ENCODE peak calls at places on chromosomes 3 and 15, in seven cellular contexts. One of them, this sample, is unnamed. For H3K9me3, the result is how much of the 10 kb centered on the place peaks cover.

GRCh38 chr3:42652611-42653302 is 740 bp upstream of the ZBTB47 start:
- DNase-seq in stomach: peak
- DNase-seq in body of pancreas: peak
- DNase-seq in uterus: peak
- DNase-seq in HCT116: peak
- DNase-seq in H1: peak
- DNase-seq in sigmoid colon: peak
- DNase-seq in this sample: peak

GRCh38 chr3:56633602-56634371 is 49.3 kb downstream of the TASOR start:
- DNase-seq in stomach: no peak
- DNase-seq in body of pancreas: no peak
- DNase-seq in uterus: no peak
- DNase-seq in HCT116: no peak
- DNase-seq in H1: no peak
- DNase-seq in sigmoid colon: no peak
- DNase-seq in this sample: no peak

GRCh38 chr3:30685267-30685667 is 78.9 kb downstream of the TGFBR2 start:
- DNase-seq in stomach: no peak
- DNase-seq in body of pancreas: no peak
- DNase-seq in uterus: no peak
- DNase-seq in HCT116: no peak
- DNase-seq in H1: no peak
- DNase-seq in sigmoid colon: no peak
- DNase-seq in this sample: no peak

GRCh38 chr3:101038393-101038792 is 45.2 kb upstream of the ABI3BP start:
- DNase-seq in stomach: no peak
- DNase-seq in body of pancreas: no peak
- DNase-seq in uterus: no peak
- DNase-seq in HCT116: no peak
- DNase-seq in H1: no peak
- DNase-seq in sigmoid colon: no peak
- DNase-seq in this sample: no peak

GRCh38 chr3:171981271-171981605 is 58.1 kb upstream of the FNDC3B start:
- DNase-seq in stomach: no peak
- DNase-seq in body of pancreas: no peak
- DNase-seq in uterus: no peak
- DNase-seq in HCT116: no peak
- DNase-seq in H1: no peak
- DNase-seq in sigmoid colon: no peak
- DNase-seq in this sample: no peak

GRCh38 chr15:98905981-98906711 is 101.4 kb downstream of the PGPEP1L start:
- DNase-seq in stomach: no peak
- DNase-seq in body of pancreas: no peak
- DNase-seq in uterus: no peak
- DNase-seq in HCT116: no peak
- DNase-seq in H1: no peak
- DNase-seq in sigmoid colon: no peak
- DNase-seq in this sample: no peak

GRCh38 chr3:197490098-197490497 is 65.7 kb downstream of the BDH1 start:
- DNase-seq in stomach: no peak
- DNase-seq in body of pancreas: no peak
- DNase-seq in uterus: no peak
- DNase-seq in HCT116: no peak
- DNase-seq in H1: no peak
- DNase-seq in sigmoid colon: no peak
- DNase-seq in this sample: no peak

GRCh38 chr15:96354731-96355560 is 24.4 kb downstream of the NR2F2 start:
- DNase-seq in stomach: no peak
- DNase-seq in body of pancreas: no peak
- DNase-seq in uterus: no peak
- DNase-seq in HCT116: no peak
- DNase-seq in H1: no peak
- DNase-seq in sigmoid colon: no peak
- DNase-seq in this sample: no peak

GRCh38 chr15:98854496-98854895 is 153.1 kb downstream of the PGPEP1L start:
- DNase-seq in stomach: peak
- DNase-seq in body of pancreas: peak
- DNase-seq in uterus: no peak
- DNase-seq in HCT116: no peak
- DNase-seq in H1: no peak
- DNase-seq in sigmoid colon: no peak
- DNase-seq in this sample: no peak

GRCh38 chr3:14371573-14372474 is 30.6 kb upstream of the SLC6A6 start:
- DNase-seq in stomach: peak
- DNase-seq in body of pancreas: peak
- DNase-seq in uterus: no peak
- DNase-seq in HCT116: peak
- DNase-seq in H1: no peak
- DNase-seq in sigmoid colon: peak
- DNase-seq in this sample: peak

GRCh38 chr3:47104259-47104658 is 59.7 kb downstream of the SETD2 start:
- DNase-seq in stomach: no peak
- DNase-seq in body of pancreas: no peak
- DNase-seq in uterus: no peak
- DNase-seq in HCT116: no peak
- DNase-seq in H1: no peak
- DNase-seq in sigmoid colon: no peak
- DNase-seq in this sample: no peak

GRCh38 chr3:129595544-129596193 is 10.8 kb downstream of the PLXND1 start:
- DNase-seq in stomach: no peak
- DNase-seq in body of pancreas: no peak
- DNase-seq in uterus: no peak
- DNase-seq in HCT116: no peak
- DNase-seq in H1: no peak
- DNase-seq in sigmoid colon: no peak
- DNase-seq in this sample: no peak

GRCh38 chr3:38805765-38806386 is 10.1 kb downstream of the SCN10A start:
- DNase-seq in stomach: no peak
- DNase-seq in body of pancreas: peak
- DNase-seq in uterus: no peak
- DNase-seq in HCT116: peak
- DNase-seq in H1: peak
- DNase-seq in sigmoid colon: no peak
- DNase-seq in this sample: no peak

GRCh38 chr3:9785602-9786001 is 6.7 kb downstream of the TADA3 start:
- DNase-seq in stomach: no peak
- DNase-seq in body of pancreas: no peak
- DNase-seq in uterus: no peak
- DNase-seq in HCT116: no peak
- DNase-seq in H1: no peak
- DNase-seq in sigmoid colon: no peak
- DNase-seq in this sample: no peak

GRCh38 chr15:81473946-81474345 is 99.9 kb upstream of the TMC3 start:
- DNase-seq in stomach: no peak
- DNase-seq in body of pancreas: no peak
- DNase-seq in uterus: no peak
- DNase-seq in HCT116: no peak
- DNase-seq in H1: no peak
- DNase-seq in sigmoid colon: no peak
- DNase-seq in this sample: no peak

DNA sequence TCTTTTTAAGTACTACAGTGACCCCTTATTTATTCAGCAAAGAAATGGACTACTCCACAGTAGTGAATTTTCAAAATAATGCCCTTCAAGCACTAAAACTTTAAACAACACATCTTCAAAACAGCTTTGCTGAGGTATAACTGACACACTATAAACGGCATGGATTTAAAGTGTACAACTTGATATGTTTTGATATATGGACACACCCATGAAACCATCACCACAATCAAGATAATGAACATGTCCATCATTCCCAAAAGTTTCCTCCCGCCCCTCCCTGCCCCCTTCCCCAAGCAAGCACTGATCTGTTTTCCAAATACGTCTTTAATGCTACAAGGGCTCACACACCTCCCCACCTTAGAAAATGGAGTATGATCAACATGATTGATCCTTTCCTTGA is 1.6 kb upstream of the FURIN start:
- DNase-seq in stomach: no peak
- DNase-seq in body of pancreas: no peak
- DNase-seq in uterus: no peak
- DNase-seq in HCT116: no peak
- DNase-seq in H1: no peak
- DNase-seq in sigmoid colon: no peak
- DNase-seq in this sample: no peak
- H3K4me3 ChIP-seq in stomach: no peak
- H3K4me3 ChIP-seq in body of pancreas: no peak
- H3K4me3 ChIP-seq in uterus: no peak
- H3K4me3 ChIP-seq in HCT116: no peak
- H3K4me3 ChIP-seq in H1: no peak
- H3K4me3 ChIP-seq in sigmoid colon: no peak
- H3K4me3 ChIP-seq in this sample: no peak

DNA sequence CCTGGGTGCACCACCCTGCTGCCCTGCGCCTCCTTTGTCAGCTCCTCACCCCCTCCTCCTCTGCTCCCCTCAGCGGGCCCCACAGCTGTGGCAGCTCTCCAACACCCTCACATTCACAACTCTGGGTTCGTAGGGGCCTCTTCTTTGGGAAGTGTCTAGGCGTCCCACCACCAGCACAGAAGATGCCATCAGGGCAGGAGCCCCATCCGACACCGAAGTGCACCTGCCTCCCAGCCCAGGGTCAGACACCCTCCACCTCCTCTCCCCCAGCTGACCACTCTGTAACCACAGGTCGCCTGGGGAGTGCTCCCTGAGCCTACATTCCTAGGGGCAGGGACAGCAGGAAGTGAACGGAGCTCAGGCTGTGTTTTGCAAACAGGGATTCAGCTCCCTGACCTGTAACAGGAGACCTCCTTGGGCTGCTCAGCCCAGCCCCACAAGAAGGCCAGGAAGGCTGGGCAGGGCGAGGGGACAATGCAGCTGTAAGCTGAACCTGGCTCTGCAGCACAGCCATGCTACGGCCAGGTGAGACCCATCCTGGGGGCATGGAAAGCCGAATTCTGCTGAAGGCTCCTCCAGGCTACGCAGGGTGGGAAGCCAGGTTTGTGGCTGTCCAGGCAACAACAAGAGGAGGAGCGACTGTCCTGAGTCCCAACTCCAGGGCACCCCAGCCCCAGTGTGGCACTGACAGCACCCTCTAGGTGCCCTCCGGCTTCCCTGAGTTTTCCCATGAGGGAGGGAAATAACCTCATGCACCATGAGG is 269.0 kb downstream of the GOLGA6L6 start:
- DNase-seq in stomach: no peak
- DNase-seq in body of pancreas: no peak
- DNase-seq in uterus: no peak
- DNase-seq in HCT116: no peak
- DNase-seq in H1: no peak
- DNase-seq in sigmoid colon: no peak
- DNase-seq in this sample: peak
- H3K9me3 ChIP-seq in stomach: under half
- H3K9me3 ChIP-seq in body of pancreas: under half
- H3K9me3 ChIP-seq in uterus: under half
- H3K9me3 ChIP-seq in HCT116: under half
- H3K9me3 ChIP-seq in H1: half or more
- H3K9me3 ChIP-seq in sigmoid colon: under half
- H3K9me3 ChIP-seq in this sample: under half

GRCh38 chr3:126267169-126267975 is 87.0 kb upstream of the ALDH1L1 start:
- DNase-seq in stomach: peak
- DNase-seq in body of pancreas: peak
- DNase-seq in uterus: peak
- DNase-seq in HCT116: peak
- DNase-seq in H1: peak
- DNase-seq in sigmoid colon: peak
- DNase-seq in this sample: no peak
- TF ChIP-seq POLR2A in stomach: no peak
- TF ChIP-seq POLR2A in body of pancreas: peak
- TF ChIP-seq POLR2A in uterus: no peak
- TF ChIP-seq POLR2A in HCT116: peak
- TF ChIP-seq POLR2A in H1: no peak
- TF ChIP-seq POLR2A in sigmoid colon: peak
- TF ChIP-seq POLR2A in this sample: no peak

GRCh38 chr15:78878356-78878755 is 5.7 kb downstream of the MORF4L1 start:
- DNase-seq in stomach: no peak
- DNase-seq in body of pancreas: no peak
- DNase-seq in uterus: no peak
- DNase-seq in HCT116: no peak
- DNase-seq in H1: no peak
- DNase-seq in sigmoid colon: no peak
- DNase-seq in this sample: no peak
- H3K4me3 ChIP-seq in stomach: peak
- H3K4me3 ChIP-seq in body of pancreas: no peak
- H3K4me3 ChIP-seq in uterus: no peak
- H3K4me3 ChIP-seq in HCT116: no peak
- H3K4me3 ChIP-seq in H1: peak
- H3K4me3 ChIP-seq in sigmoid colon: no peak
- H3K4me3 ChIP-seq in this sample: no peak

GRCh38 chr3:127889461-127889863 is 25.6 kb upstream of the KBTBD12 start:
- DNase-seq in stomach: no peak
- DNase-seq in body of pancreas: peak
- DNase-seq in uterus: peak
- DNase-seq in HCT116: no peak
- DNase-seq in H1: no peak
- DNase-seq in sigmoid colon: no peak
- DNase-seq in this sample: no peak
- H3K9me3 ChIP-seq in stomach: under half
- H3K9me3 ChIP-seq in body of pancreas: under half
- H3K9me3 ChIP-seq in uterus: under half
- H3K9me3 ChIP-seq in HCT116: under half
- H3K9me3 ChIP-seq in H1: under half
- H3K9me3 ChIP-seq in sigmoid colon: under half
- H3K9me3 ChIP-seq in this sample: under half

GRCh38 chr15:64825081-64825430 is 391 bp downstream of the PIF1 start:
- DNase-seq in stomach: no peak
- DNase-seq in body of pancreas: no peak
- DNase-seq in uterus: no peak
- DNase-seq in HCT116: no peak
- DNase-seq in H1: no peak
- DNase-seq in sigmoid colon: peak
- DNase-seq in this sample: no peak

GRCh38 chr15:64828985-64829384 is 3.5 kb upstream of the PIF1 start:
- DNase-seq in stomach: no peak
- DNase-seq in body of pancreas: no peak
- DNase-seq in uterus: no peak
- DNase-seq in HCT116: peak
- DNase-seq in H1: no peak
- DNase-seq in sigmoid colon: no peak
- DNase-seq in this sample: no peak

GRCh38 chr15:64825431-64826294 is at the start of gene PIF1:
- DNase-seq in stomach: peak
- DNase-seq in body of pancreas: peak
- DNase-seq in uterus: peak
- DNase-seq in HCT116: peak
- DNase-seq in H1: peak
- DNase-seq in sigmoid colon: peak
- DNase-seq in this sample: peak
- TF ChIP-seq POLR2A in stomach: no peak
- TF ChIP-seq POLR2A in body of pancreas: peak
- TF ChIP-seq POLR2A in uterus: peak
- TF ChIP-seq POLR2A in HCT116: peak
- TF ChIP-seq POLR2A in H1: peak
- TF ChIP-seq POLR2A in sigmoid colon: no peak
- TF ChIP-seq POLR2A in this sample: no peak

GRCh38 chr3:111980716-111981456 is 2.1 kb downstream of the ABHD10 start:
- DNase-seq in stomach: no peak
- DNase-seq in body of pancreas: no peak
- DNase-seq in uterus: no peak
- DNase-seq in HCT116: no peak
- DNase-seq in H1: no peak
- DNase-seq in sigmoid colon: no peak
- DNase-seq in this sample: no peak
- H3K4me3 ChIP-seq in stomach: no peak
- H3K4me3 ChIP-seq in body of pancreas: no peak
- H3K4me3 ChIP-seq in uterus: no peak
- H3K4me3 ChIP-seq in HCT116: peak
- H3K4me3 ChIP-seq in H1: no peak
- H3K4me3 ChIP-seq in sigmoid colon: no peak
- H3K4me3 ChIP-seq in this sample: peak

This sample was measured in spleen.